ENCODE peak calls at places on chromosomes 3 and 15, in eight cellular contexts. M, S, L, Z, Q, A, U and H are unnamed samples.

GRCh38 chr3:36182024-36182423 is 198.3 kb upstream of the STAC start:
- DNase-seq in Z (no peak), M (no peak), U (no peak), S (no peak), A (no peak), Q (no peak), L (no peak), H (no peak)

GRCh38 chr15:80779658-80780415 is 667 bp downstream of the CEMIP start:
- DNase-seq in Z (peak; percentile 8), A (no peak), L (peak; percentile 85), S (peak; percentile 68), U (peak; percentile 32), M (peak; percentile 79), Q (no peak), H (no peak)

GRCh38 chr3:70358978-70359580 is 46.6 kb upstream of the MDFIC2 start:
- DNase-seq in M (peak; percentile 37), S (no peak), U (no peak), L (peak; percentile 8), Q (no peak), A (no peak), Z (peak; percentile 32), H (no peak)

GRCh38 chr3:179503640-179504039 is 52.4 kb upstream of the GNB4 start:
- DNase-seq in Z (no peak), U (no peak), L (peak; percentile 71), A (no peak), M (no peak), Q (no peak), S (no peak), H (no peak)

GRCh38 chr3:19046440-19046839 is 101.9 kb upstream of the KCNH8 start:
- DNase-seq in S (no peak), Q (no peak), A (no peak), Z (peak; percentile 5), L (peak; percentile 9), M (peak; percentile 6), U (no peak), H (no peak)

GRCh38 chr15:64334530-64334929 is 21.4 kb downstream of the CSNK1G1 start:
- DNase-seq in S (no peak), U (no peak), M (peak; percentile 91), Q (no peak), A (no peak), L (peak; percentile 34), Z (no peak), H (no peak)

GRCh38 chr15:77384086-77384485 is 35.8 kb downstream of the PEAK1 start:
- DNase-seq in A (no peak), S (no peak), M (no peak), Q (no peak), U (no peak), Z (no peak), L (no peak), H (no peak)

GRCh38 chr3:30643763-30644462 is 37.5 kb downstream of the TGFBR2 start:
- DNase-seq in U (no peak), L (no peak), S (no peak), A (no peak), Z (no peak), M (no peak), Q (no peak), H (no peak)